ENCODE peak calls at places on chromosomes 6 and 20, in five cellular contexts. One of them, this sample, is unnamed.
A peak's percentile ranks its signal among the peaks of the same experiment; 100 is the strongest.

GRCh38 chr6:47016236-47016635 is 25.9 kb downstream of the ADGRF1 start:
- DNase-seq in sciatic nerve: no peak
- DNase-seq in NCI-H187 treated with DMSO at 0.1 percent for 48 hours: no peak
- DNase-seq in T-helper 9 cell: no peak
- DNase-seq in HepG2: no peak
- DNase-seq in this sample: no peak

GRCh38 chr20:63129991-63130653 is 85.8 kb downstream of the YTHDF1 start:
- DNase-seq in sciatic nerve: peak; percentile 21
- DNase-seq in NCI-H187 treated with DMSO at 0.1 percent for 48 hours: no peak
- DNase-seq in T-helper 9 cell: no peak
- DNase-seq in HepG2: no peak
- DNase-seq in this sample: no peak

GRCh38 chr20:33475381-33476160 is 14.3 kb upstream of the CBFA2T2 start:
- DNase-seq in sciatic nerve: no peak
- DNase-seq in NCI-H187 treated with DMSO at 0.1 percent for 48 hours: no peak
- DNase-seq in T-helper 9 cell: no peak
- DNase-seq in HepG2: no peak
- DNase-seq in this sample: no peak

GRCh38 chr6:75922226-75922625 is 150.2 kb downstream of the IMPG1 start:
- DNase-seq in sciatic nerve: no peak
- DNase-seq in NCI-H187 treated with DMSO at 0.1 percent for 48 hours: no peak
- DNase-seq in T-helper 9 cell: no peak
- DNase-seq in HepG2: no peak
- DNase-seq in this sample: no peak

GRCh38 chr6:41371461-41371991 is 36.1 kb downstream of the NCR2 start:
- DNase-seq in sciatic nerve: peak; percentile 69
- DNase-seq in NCI-H187 treated with DMSO at 0.1 percent for 48 hours: no peak
- DNase-seq in T-helper 9 cell: no peak
- DNase-seq in HepG2: no peak
- DNase-seq in this sample: no peak

GRCh38 chr6:13457577-13457976 is 29.8 kb downstream of the GFOD1 start:
- DNase-seq in sciatic nerve: no peak
- DNase-seq in NCI-H187 treated with DMSO at 0.1 percent for 48 hours: no peak
- DNase-seq in T-helper 9 cell: no peak
- DNase-seq in HepG2: no peak
- DNase-seq in this sample: no peak

GRCh38 chr20:24677626-24678328 is 208.3 kb downstream of the SYNDIG1 start:
- DNase-seq in sciatic nerve: peak; percentile 35
- DNase-seq in NCI-H187 treated with DMSO at 0.1 percent for 48 hours: no peak
- DNase-seq in T-helper 9 cell: no peak
- DNase-seq in HepG2: no peak
- DNase-seq in this sample: no peak

GRCh38 chr6:13916230-13916944 is 8.4 kb upstream of the RNF182 start:
- DNase-seq in sciatic nerve: no peak
- DNase-seq in NCI-H187 treated with DMSO at 0.1 percent for 48 hours: no peak
- DNase-seq in T-helper 9 cell: no peak
- DNase-seq in HepG2: no peak
- DNase-seq in this sample: no peak

GRCh38 chr20:431012-431904 is 23.2 kb downstream of the RBCK1 start:
- DNase-seq in sciatic nerve: peak; percentile 70
- DNase-seq in NCI-H187 treated with DMSO at 0.1 percent for 48 hours: no peak
- DNase-seq in T-helper 9 cell: no peak
- DNase-seq in HepG2: peak; percentile 93
- DNase-seq in this sample: no peak

GRCh38 chr6:87897581-87898147 is 150.0 kb upstream of the SPACA1 start:
- DNase-seq in sciatic nerve: no peak
- DNase-seq in NCI-H187 treated with DMSO at 0.1 percent for 48 hours: no peak
- DNase-seq in T-helper 9 cell: no peak
- DNase-seq in HepG2: no peak
- DNase-seq in this sample: no peak

GRCh38 chr6:44183783-44184182 is 25.2 kb downstream of the CAPN11 start:
- DNase-seq in sciatic nerve: no peak
- DNase-seq in NCI-H187 treated with DMSO at 0.1 percent for 48 hours: no peak
- DNase-seq in T-helper 9 cell: no peak
- DNase-seq in HepG2: no peak
- DNase-seq in this sample: no peak

GRCh38 chr6:30707281-30707850 is 9.7 kb downstream of the MDC1 start:
- DNase-seq in sciatic nerve: no peak
- DNase-seq in NCI-H187 treated with DMSO at 0.1 percent for 48 hours: peak; percentile 58
- DNase-seq in T-helper 9 cell: no peak
- DNase-seq in HepG2: no peak
- DNase-seq in this sample: no peak

GRCh38 chr6:78623567-78623966 is 243.8 kb upstream of the IRAK1BP1 start:
- DNase-seq in sciatic nerve: no peak
- DNase-seq in NCI-H187 treated with DMSO at 0.1 percent for 48 hours: no peak
- DNase-seq in T-helper 9 cell: no peak
- DNase-seq in HepG2: no peak
- DNase-seq in this sample: no peak

GRCh38 chr6:107140581-107140980 is 25.3 kb upstream of the BEND3 start:
- DNase-seq in sciatic nerve: no peak
- DNase-seq in NCI-H187 treated with DMSO at 0.1 percent for 48 hours: no peak
- DNase-seq in T-helper 9 cell: no peak
- DNase-seq in HepG2: no peak
- DNase-seq in this sample: no peak

GRCh38 chr6:21327326-21328140 is 266.0 kb upstream of the SOX4 start:
- DNase-seq in sciatic nerve: no peak
- DNase-seq in NCI-H187 treated with DMSO at 0.1 percent for 48 hours: peak; percentile 20
- DNase-seq in T-helper 9 cell: no peak
- DNase-seq in HepG2: no peak
- DNase-seq in this sample: no peak

GRCh38 chr6:13811627-13812358 is 2.6 kb downstream of the MCUR1 start:
- DNase-seq in sciatic nerve: no peak
- DNase-seq in NCI-H187 treated with DMSO at 0.1 percent for 48 hours: no peak
- DNase-seq in T-helper 9 cell: no peak
- DNase-seq in HepG2: no peak
- DNase-seq in this sample: no peak

GRCh38 chr6:169783971-169784930 is 32.8 kb downstream of the ERMARD start:
- DNase-seq in sciatic nerve: no peak
- DNase-seq in NCI-H187 treated with DMSO at 0.1 percent for 48 hours: no peak
- DNase-seq in T-helper 9 cell: no peak
- DNase-seq in HepG2: no peak
- DNase-seq in this sample: no peak

GRCh38 chr6:142380626-142381025 is 78.8 kb downstream of the ADGRG6 start:
- DNase-seq in sciatic nerve: no peak
- DNase-seq in NCI-H187 treated with DMSO at 0.1 percent for 48 hours: no peak
- DNase-seq in T-helper 9 cell: no peak
- DNase-seq in HepG2: no peak
- DNase-seq in this sample: no peak

GRCh38 chr6:135319819-135320218 is 138.7 kb downstream of the MYB start:
- DNase-seq in sciatic nerve: no peak
- DNase-seq in NCI-H187 treated with DMSO at 0.1 percent for 48 hours: no peak
- DNase-seq in T-helper 9 cell: no peak
- DNase-seq in HepG2: no peak
- DNase-seq in this sample: no peak

GRCh38 chr6:85136310-85136709 is 313.6 kb upstream of the NT5E start:
- DNase-seq in sciatic nerve: no peak
- DNase-seq in NCI-H187 treated with DMSO at 0.1 percent for 48 hours: no peak
- DNase-seq in T-helper 9 cell: no peak
- DNase-seq in HepG2: no peak
- DNase-seq in this sample: no peak

GRCh38 chr6:151679081-151679480 is 128.4 kb upstream of the ESR1 start:
- DNase-seq in sciatic nerve: no peak
- DNase-seq in NCI-H187 treated with DMSO at 0.1 percent for 48 hours: no peak
- DNase-seq in T-helper 9 cell: no peak
- DNase-seq in HepG2: no peak
- DNase-seq in this sample: no peak

GRCh38 chr6:46637933-46638332 is 14.7 kb downstream of the CYP39A1 start:
- DNase-seq in sciatic nerve: no peak
- DNase-seq in NCI-H187 treated with DMSO at 0.1 percent for 48 hours: no peak
- DNase-seq in T-helper 9 cell: no peak
- DNase-seq in HepG2: no peak
- DNase-seq in this sample: no peak

GRCh38 chr6:117195728-117196127 is 69.6 kb upstream of the VGLL2 start:
- DNase-seq in sciatic nerve: no peak
- DNase-seq in NCI-H187 treated with DMSO at 0.1 percent for 48 hours: no peak
- DNase-seq in T-helper 9 cell: no peak
- DNase-seq in HepG2: no peak
- DNase-seq in this sample: no peak

GRCh38 chr6:168534265-168534664 is 93.3 kb downstream of the SMOC2 start:
- DNase-seq in sciatic nerve: no peak
- DNase-seq in NCI-H187 treated with DMSO at 0.1 percent for 48 hours: no peak
- DNase-seq in T-helper 9 cell: no peak
- DNase-seq in HepG2: no peak
- DNase-seq in this sample: no peak

GRCh38 chr6:144477841-144478240 is 192.7 kb downstream of the UTRN start:
- DNase-seq in sciatic nerve: no peak
- DNase-seq in NCI-H187 treated with DMSO at 0.1 percent for 48 hours: no peak
- DNase-seq in T-helper 9 cell: no peak
- DNase-seq in HepG2: no peak
- DNase-seq in this sample: no peak

GRCh38 chr6:142760152-142760551 is 184.8 kb downstream of the HIVEP2 start:
- DNase-seq in sciatic nerve: no peak
- DNase-seq in NCI-H187 treated with DMSO at 0.1 percent for 48 hours: no peak
- DNase-seq in T-helper 9 cell: no peak
- DNase-seq in HepG2: no peak
- DNase-seq in this sample: no peak

GRCh38 chr6:123564363-123564762 is 72.4 kb downstream of the TRDN start:
- DNase-seq in sciatic nerve: no peak
- DNase-seq in NCI-H187 treated with DMSO at 0.1 percent for 48 hours: no peak
- DNase-seq in T-helper 9 cell: no peak
- DNase-seq in HepG2: no peak
- DNase-seq in this sample: no peak

GRCh38 chr20:16191496-16191895 is 381.8 kb downstream of the KIF16B start:
- DNase-seq in sciatic nerve: no peak
- DNase-seq in NCI-H187 treated with DMSO at 0.1 percent for 48 hours: no peak
- DNase-seq in T-helper 9 cell: no peak
- DNase-seq in HepG2: peak; percentile 62
- DNase-seq in this sample: no peak

GRCh38 chr6:142796571-142796970 is 148.4 kb downstream of the HIVEP2 start:
- DNase-seq in sciatic nerve: no peak
- DNase-seq in NCI-H187 treated with DMSO at 0.1 percent for 48 hours: peak; percentile 15
- DNase-seq in T-helper 9 cell: no peak
- DNase-seq in HepG2: no peak
- DNase-seq in this sample: peak; percentile 56

GRCh38 chr20:37522258-37523011 is 1.4 kb downstream of the NNAT start:
- DNase-seq in sciatic nerve: no peak
- DNase-seq in NCI-H187 treated with DMSO at 0.1 percent for 48 hours: peak; percentile 63
- DNase-seq in T-helper 9 cell: no peak
- DNase-seq in HepG2: no peak
- DNase-seq in this sample: no peak

GRCh38 chr6:29568021-29568420 is 8.5 kb upstream of the UBD start:
- DNase-seq in sciatic nerve: no peak
- DNase-seq in NCI-H187 treated with DMSO at 0.1 percent for 48 hours: no peak
- DNase-seq in T-helper 9 cell: no peak
- DNase-seq in HepG2: no peak
- DNase-seq in this sample: no peak

GRCh38 chr20:58708246-58708931 is 15.8 kb downstream of the NPEPL1 start:
- DNase-seq in sciatic nerve: peak; percentile 28
- DNase-seq in NCI-H187 treated with DMSO at 0.1 percent for 48 hours: no peak
- DNase-seq in T-helper 9 cell: no peak
- DNase-seq in HepG2: no peak
- DNase-seq in this sample: no peak

GRCh38 chr6:136288566-136289326 is 900 bp downstream of the BCLAF1 start:
- DNase-seq in sciatic nerve: peak; percentile 80
- DNase-seq in NCI-H187 treated with DMSO at 0.1 percent for 48 hours: no peak
- DNase-seq in T-helper 9 cell: peak; percentile 88
- DNase-seq in HepG2: peak; percentile 89
- DNase-seq in this sample: peak; percentile 80

GRCh38 chr6:134347916-134348805 is 30.2 kb upstream of the SGK1 start:
- DNase-seq in sciatic nerve: peak; percentile 86
- DNase-seq in NCI-H187 treated with DMSO at 0.1 percent for 48 hours: peak; percentile 65
- DNase-seq in T-helper 9 cell: no peak
- DNase-seq in HepG2: no peak
- DNase-seq in this sample: peak; percentile 98

GRCh38 chr6:106046116-106046853 is 39.9 kb upstream of the PRDM1 start:
- DNase-seq in sciatic nerve: no peak
- DNase-seq in NCI-H187 treated with DMSO at 0.1 percent for 48 hours: no peak
- DNase-seq in T-helper 9 cell: no peak
- DNase-seq in HepG2: peak; percentile 7
- DNase-seq in this sample: no peak

GRCh38 chr20:6623989-6624388 is 143.5 kb upstream of the BMP2 start:
- DNase-seq in sciatic nerve: no peak
- DNase-seq in NCI-H187 treated with DMSO at 0.1 percent for 48 hours: no peak
- DNase-seq in T-helper 9 cell: no peak
- DNase-seq in HepG2: peak; percentile 23
- DNase-seq in this sample: no peak

GRCh38 chr6:170101281-170102035 is 189.4 kb downstream of the DLL1 start:
- DNase-seq in sciatic nerve: peak; percentile 49
- DNase-seq in NCI-H187 treated with DMSO at 0.1 percent for 48 hours: no peak
- DNase-seq in T-helper 9 cell: no peak
- DNase-seq in HepG2: no peak
- DNase-seq in this sample: no peak

GRCh38 chr20:51322164-51322707 is 220.3 kb downstream of the NFATC2 start:
- DNase-seq in sciatic nerve: no peak
- DNase-seq in NCI-H187 treated with DMSO at 0.1 percent for 48 hours: no peak
- DNase-seq in T-helper 9 cell: no peak
- DNase-seq in HepG2: no peak
- DNase-seq in this sample: no peak